ENCODE peak calls at places on chromosomes 4 and X, in six cellular contexts. O is H9, Y is IMR-90, K is neuronal stem cell, E is mesenchymal stem cell, T is trophoblast cell. I is an unnamed sample.
A peak's percentile ranks its signal among the peaks of the same experiment; 100 is the strongest.

GRCh38 chr4:158535130-158535614 is 13.5 kb downstream of the RXFP1 start:
- DNase-seq in E (peak; percentile 55), O (no peak), K (no peak), Y (peak; percentile 80), T (no peak), I (no peak)

GRCh38 chrX:12974217-12974796 is 603 bp upstream of the TMSB4X start:
- DNase-seq in Y (peak; percentile 54), O (peak; percentile 54), E (peak; percentile 69), T (no peak), K (peak; percentile 20), I (peak; percentile 49)

GRCh38 chr4:27217261-27217769 is 356.7 kb downstream of the STIM2 start:
- DNase-seq in T (no peak), Y (peak; percentile 57), E (no peak), O (no peak), K (no peak), I (no peak)

GRCh38 chrX:44570524-44570923 is 27.9 kb upstream of the FUNDC1 start:
- DNase-seq in T (no peak), K (no peak), E (no peak), Y (peak; percentile 28), O (no peak), I (no peak)

GRCh38 chr4:144688035-144688569 is 42.1 kb downstream of the HHIP start:
- DNase-seq in O (no peak), K (no peak), E (no peak), T (no peak), Y (no peak), I (no peak)

GRCh38 chr4:1459664-1460511 is 53.6 kb upstream of the NKX1-1 start:
- DNase-seq in K (no peak), Y (no peak), E (no peak), T (no peak), O (peak; percentile 35), I (peak; percentile 53)

GRCh38 chrX:97984641-97985040 is 1100.9 kb downstream of the RPA4 start:
- DNase-seq in T (peak; percentile 17), Y (peak; percentile 22), E (no peak), O (peak; percentile 79), K (no peak), I (no peak)

GRCh38 chrX:38293741-38294140 is 33.6 kb downstream of the RPGR start:
- DNase-seq in E (no peak), O (no peak), Y (no peak), K (no peak), T (no peak), I (no peak)

GRCh38 chr4:171981185-171981584 is 168.0 kb downstream of the GALNTL6 start:
- DNase-seq in T (peak; percentile 29), K (no peak), O (no peak), E (no peak), Y (no peak), I (no peak)

GRCh38 chr4:164779811-164780216 is 25.9 kb downstream of the SMIM31 start:
- DNase-seq in Y (peak; percentile 31), T (peak; percentile 53), O (peak; percentile 63), E (peak; percentile 43), K (peak; percentile 43), I (peak; percentile 64)

GRCh38 chr4:164926301-164926700 is 49.3 kb downstream of the APELA start:
- DNase-seq in O (no peak), E (no peak), Y (no peak), K (no peak), T (peak; percentile 62), I (no peak)

GRCh38 chr4:54625391-54625790 is 32.4 kb upstream of the KIT start:
- DNase-seq in K (no peak), Y (no peak), T (peak; percentile 56), O (no peak), E (peak; percentile 38), I (no peak)

GRCh38 chr4:127788517-127788916 is 6.4 kb downstream of the HSPA4L start:
- DNase-seq in O (no peak), E (no peak), T (no peak), K (no peak), Y (no peak), I (no peak)

GRCh38 chr4:38715076-38715475 is 51.1 kb downstream of the KLF3 start:
- DNase-seq in Y (no peak), E (no peak), K (no peak), T (no peak), O (no peak), I (no peak)

GRCh38 chr4:151862766-151863165 is 102.0 kb upstream of the GATB start:
- DNase-seq in K (no peak), O (no peak), T (peak; percentile 77), E (no peak), Y (peak; percentile 13), I (no peak)

GRCh38 chrX:83508006-83508405 is at the start of gene POU3F4:
- DNase-seq in O (peak; percentile 86), T (no peak), E (no peak), Y (no peak), K (no peak), I (peak; percentile 68)

GRCh38 chr4:106869551-106869950 is 166.6 kb downstream of the DKK2 start:
- DNase-seq in T (no peak), Y (no peak), E (peak; percentile 83), O (no peak), K (no peak), I (no peak)

GRCh38 chrX:33078273-33078672 is 133.1 kb downstream of the DMD start:
- DNase-seq in T (no peak), O (no peak), K (no peak), Y (no peak), E (no peak), I (no peak)

GRCh38 chr4:56739104-56739777 is 58.1 kb upstream of the HOPX start:
- DNase-seq in K (no peak), O (no peak), Y (peak; percentile 32), E (no peak), T (peak; percentile 53), I (no peak)

GRCh38 chrX:40444133-40444532 is 136.6 kb upstream of the ATP6AP2 start:
- DNase-seq in O (no peak), T (no peak), Y (no peak), K (no peak), E (no peak), I (no peak)

GRCh38 chrX:130170752-130171445 is 863 bp upstream of the RAB33A start:
- DNase-seq in Y (no peak), K (peak; percentile 53), O (peak; percentile 81), E (peak; percentile 28), T (no peak), I (peak; percentile 71)

GRCh38 chr4:39814403-39815185 is 116.7 kb downstream of the UBE2K start:
- DNase-seq in T (peak; percentile 12), E (peak; percentile 51), K (no peak), Y (peak; percentile 25), O (no peak), I (no peak)

GRCh38 chr4:14130551-14130950 is 503.0 kb upstream of the BOD1L1 start:
- DNase-seq in O (no peak), T (no peak), E (no peak), K (no peak), Y (peak; percentile 58), I (no peak)

GRCh38 chrX:50154429-50154828 is 46.4 kb downstream of the AKAP4 start:
- DNase-seq in K (no peak), E (no peak), Y (no peak), T (no peak), O (no peak), I (no peak)

DNA sequence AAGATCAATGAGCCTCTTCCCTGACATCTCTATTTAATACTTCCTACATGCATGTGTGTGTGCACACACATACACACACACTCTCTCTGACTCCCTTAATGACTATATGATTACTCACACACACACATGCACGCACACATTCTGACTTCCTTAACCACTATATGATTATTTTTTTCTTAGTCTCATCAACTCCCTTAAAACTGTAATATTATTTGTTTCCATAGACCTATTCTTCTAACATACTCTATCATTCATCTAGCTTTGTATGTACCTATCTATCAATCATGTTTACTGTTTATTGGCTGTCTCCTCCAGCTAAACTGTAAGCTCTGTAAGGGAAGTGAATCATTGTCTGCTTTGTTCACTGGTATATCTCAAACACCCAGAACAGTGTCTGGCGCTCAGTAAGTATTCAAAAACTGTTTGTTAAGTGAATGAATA is 236.6 kb downstream of the RASL11B start:
- DNase-seq in O (no peak), T (no peak), Y (peak; percentile 92), K (no peak), E (peak; percentile 95), I (no peak)
- H4K91ac ChIP-seq in O (no peak overlapping the region), T (no peak overlapping the region), Y (peak overlapping the region; percentile 1), K (no peak overlapping the region), E (no peak overlapping the region), I (no peak overlapping the region)

DNA sequence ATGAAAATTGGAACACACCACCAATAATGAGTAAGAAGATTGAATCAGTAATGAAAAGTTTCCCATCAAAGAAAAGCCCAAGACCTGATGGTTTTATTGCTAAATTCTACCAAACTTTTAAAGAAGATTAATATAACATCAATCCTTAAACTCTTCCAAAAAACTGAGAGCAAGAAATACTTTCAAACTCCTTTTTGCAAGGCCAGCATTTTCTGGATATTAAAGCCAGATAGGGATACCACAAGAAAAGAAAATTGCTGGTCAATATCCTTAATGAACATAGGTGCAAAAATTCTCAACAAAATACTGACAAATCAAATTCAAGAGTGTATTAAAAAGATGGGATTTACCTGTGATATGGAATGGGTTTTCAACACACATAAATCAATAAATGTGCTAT is 484.6 kb downstream of the ANKRD50 start:
- DNase-seq in K (no peak), E (no peak), O (no peak), Y (no peak), T (no peak), I (no peak)
- H4K91ac ChIP-seq in K (no peak overlapping the region), E (no peak overlapping the region), O (no peak overlapping the region), Y (no peak overlapping the region), T (no peak overlapping the region), I (no peak overlapping the region)

GRCh38 chrX:7169627-7170026 is 21.7 kb upstream of the PUDP start:
- DNase-seq in K (no peak), E (no peak), Y (no peak), T (no peak), O (no peak), I (no peak)
- H4K91ac ChIP-seq in K (no peak overlapping the region), E (no peak overlapping the region), Y (no peak overlapping the region), T (no peak overlapping the region), O (no peak overlapping the region), I (no peak overlapping the region)

DNA sequence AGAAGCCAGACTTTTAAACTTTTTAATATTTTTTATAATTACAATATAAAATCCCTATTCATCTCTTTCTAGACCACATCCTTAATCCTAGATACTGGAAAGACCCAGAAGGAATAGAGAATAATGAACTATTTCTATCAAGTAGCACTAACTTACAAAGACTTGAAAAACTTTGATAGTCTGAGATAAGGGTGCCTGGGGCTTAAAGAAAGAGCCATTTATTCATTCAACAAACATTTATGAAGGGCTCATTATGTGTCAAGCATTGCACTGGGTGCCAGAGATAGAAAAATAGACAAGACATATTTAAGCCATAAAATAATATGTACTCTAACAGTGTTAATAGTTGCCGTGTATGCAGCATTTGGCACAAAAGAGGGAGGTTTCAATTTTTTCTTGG is 178.0 kb upstream of the EMCN start:
- DNase-seq in O (no peak), K (no peak), Y (no peak), E (no peak), T (peak; percentile 15), I (no peak)
- H4K91ac ChIP-seq in O (no peak overlapping the region), K (no peak overlapping the region), Y (no peak overlapping the region), E (no peak overlapping the region), T (no peak overlapping the region), I (no peak overlapping the region)

I was measured in H1.